ENCODE peak calls at places on chromosome 19, in nine cellular contexts. A, T, Z, S, D, B, L, U and H are unnamed samples.
A peak's percentile ranks its signal among the peaks of the same experiment; 100 is the strongest.

GRCh38 chr19:9640956-9641355 is 19.9 kb upstream of the ZNF561 start:
- DNase-seq in A (no peak), T (no peak), Z (no peak), S (no peak), D (no peak), B (no peak), L (no peak), U (no peak), H (no peak)

GRCh38 chr19:51660975-51661600 is 14.5 kb upstream of the SIGLEC14 start:
- DNase-seq in A (peak; percentile 74), T (peak; percentile 25), Z (peak; percentile 77), S (no peak), D (peak; percentile 33), B (no peak), L (peak; percentile 54), U (peak; percentile 61), H (no peak)

GRCh38 chr19:43723588-43723987 is 7.7 kb downstream of the IRGC start:
- DNase-seq in A (no peak), T (no peak), Z (no peak), S (no peak), D (no peak), B (no peak), L (no peak), U (no peak), H (no peak)

GRCh38 chr19:4606921-4607678 is 32.2 kb upstream of the TNFAIP8L1 start:
- DNase-seq in A (peak; percentile 76), T (peak; percentile 67), Z (no peak), S (no peak), D (no peak), B (no peak), L (no peak), U (peak; percentile 89), H (no peak)

GRCh38 chr19:45278087-45278486 is 27.0 kb downstream of the MARK4 start:
- DNase-seq in A (no peak), T (no peak), Z (no peak), S (no peak), D (no peak), B (no peak), L (no peak), U (no peak), H (no peak)

GRCh38 chr19:14091885-14092462 is 1.4 kb upstream of the SAMD1 start:
- DNase-seq in A (no peak), T (no peak), Z (no peak), S (no peak), D (no peak), B (no peak), L (no peak), U (no peak), H (no peak)

GRCh38 chr19:5684694-5685430 is 4.0 kb downstream of the HSD11B1L start:
- DNase-seq in A (no peak), T (no peak), Z (no peak), S (no peak), D (no peak), B (no peak), L (no peak), U (no peak), H (no peak)

GRCh38 chr19:39038098-39038497 is 5.7 kb upstream of the FBXO27 start:
- DNase-seq in A (peak; percentile 73), T (no peak), Z (peak; percentile 43), S (no peak), D (no peak), B (no peak), L (peak; percentile 61), U (peak; percentile 71), H (no peak)

GRCh38 chr19:10206226-10206873 is 11.6 kb upstream of the DNMT1 start:
- DNase-seq in A (no peak), T (no peak), Z (peak; percentile 38), S (no peak), D (no peak), B (no peak), L (peak; percentile 45), U (no peak), H (no peak)

GRCh38 chr19:45117167-45117594 is 24.2 kb downstream of the PPP1R37 start:
- DNase-seq in A (no peak), T (no peak), Z (no peak), S (peak; percentile 14), D (no peak), B (no peak), L (no peak), U (no peak), H (no peak)

GRCh38 chr19:6023085-6023682 is 45.2 kb upstream of the RANBP3 start:
- DNase-seq in A (no peak), T (no peak), Z (peak; percentile 34), S (no peak), D (no peak), B (no peak), L (no peak), U (peak; percentile 33), H (no peak)

GRCh38 chr19:36151144-36152051 is 849 bp downstream of the COX7A1 start:
- DNase-seq in A (peak; percentile 33), T (peak; percentile 78), Z (no peak), S (no peak), D (no peak), B (peak; percentile 90), L (no peak), U (no peak), H (no peak)
- H3K27ac ChIP-seq in A (peak overlapping the region; percentile 78), T (peak overlapping the region; percentile 99), Z (peak overlapping the region; percentile 16), S (no peak overlapping the region), D (no peak overlapping the region), B (peak overlapping the region; percentile 100), L (no peak overlapping the region), U (no peak overlapping the region), H (no peak overlapping the region)

GRCh38 chr19:58009666-58010301 is 7.2 kb upstream of the ZNF606 start:
- DNase-seq in A (peak; percentile 86), T (peak; percentile 85), Z (peak; percentile 90), S (peak; percentile 36), D (peak; percentile 41), B (peak; percentile 74), L (no peak), U (no peak), H (peak; percentile 27)
- H3K4me3 ChIP-seq in A (no peak overlapping the region), T (peak overlapping the region; percentile 65), Z (peak overlapping the region; percentile 50), S (no peak overlapping the region), D (peak overlapping the region; percentile 53), B (no peak overlapping the region), L (no peak overlapping the region), U (no peak overlapping the region), H (peak overlapping the region; percentile 35)

DNA sequence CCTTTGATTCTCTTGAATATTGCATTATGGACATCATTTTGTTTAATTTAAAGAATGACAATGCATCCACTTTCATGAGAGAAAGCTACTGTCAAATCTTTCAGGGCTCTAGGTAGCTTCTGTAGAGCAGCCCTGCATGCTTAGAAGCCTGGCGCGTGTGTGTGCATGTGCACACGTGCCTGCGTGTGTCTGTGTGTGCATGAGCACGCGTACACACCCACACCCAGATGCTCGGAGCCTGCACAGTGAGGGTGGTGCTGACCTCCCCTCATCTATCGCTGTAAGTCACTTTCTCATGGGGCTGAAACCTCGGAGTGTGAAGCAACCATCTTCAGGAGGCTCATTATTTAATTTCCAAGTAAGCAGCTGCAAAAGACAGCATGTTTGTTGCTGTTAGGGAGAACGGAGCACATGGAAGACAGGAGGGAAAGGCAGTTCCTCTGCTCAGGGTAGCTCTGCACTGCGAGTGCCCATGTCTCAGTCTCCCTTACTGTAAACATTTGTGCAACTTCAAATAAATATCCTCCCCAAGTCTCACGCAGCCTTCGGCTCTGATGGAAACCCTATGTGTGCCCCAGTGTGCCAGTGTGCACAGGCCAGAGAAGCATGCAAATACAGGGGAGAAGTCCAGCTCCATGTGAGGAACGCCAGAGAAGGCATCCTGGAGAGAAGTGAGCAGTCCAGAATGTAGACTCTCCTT is 22.8 kb downstream of the TSHZ3 start:
- DNase-seq in A (no peak), T (no peak), Z (no peak), S (no peak), D (no peak), B (no peak), L (no peak), U (no peak), H (no peak)
- H3K27me3 ChIP-seq in A (no peaks in the 10 kb centered on the region), T (no peaks in the 10 kb centered on the region), Z (no peaks in the 10 kb centered on the region), S (no peaks in the 10 kb centered on the region), D (no peaks in the 10 kb centered on the region), B (no peaks in the 10 kb centered on the region), L (peaks cover 5% of the 10 kb centered on the region), U (no peaks in the 10 kb centered on the region), H (no peaks in the 10 kb centered on the region)

DNA sequence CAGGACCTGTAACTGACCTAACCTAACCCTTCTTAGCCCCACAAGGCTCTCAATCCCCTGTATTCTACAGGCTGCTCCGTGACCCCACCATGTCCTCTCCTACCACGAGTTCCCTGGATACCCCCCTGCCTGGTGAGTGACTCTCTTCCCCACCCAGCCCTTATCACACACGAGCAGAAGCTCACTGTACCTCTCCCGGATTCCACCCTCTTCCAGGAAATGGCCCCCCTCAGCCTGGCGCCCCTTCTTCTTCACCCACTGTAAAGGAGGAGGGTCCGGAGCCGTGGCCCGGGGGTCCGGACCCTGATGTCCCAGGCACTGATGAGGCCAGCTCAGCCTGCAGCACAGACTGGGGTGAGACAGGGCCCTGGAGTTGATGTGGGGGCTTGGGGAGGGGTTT is 1.3 kb downstream of the NR1H2 start:
- DNase-seq in A (no peak), T (no peak), Z (no peak), S (no peak), D (no peak), B (no peak), L (no peak), U (no peak), H (no peak)
- H3K27ac ChIP-seq in A (no peak overlapping the region), T (no peak overlapping the region), Z (no peak overlapping the region), S (peak overlapping the region; percentile 100), D (no peak overlapping the region), B (peak overlapping the region; percentile 92), L (no peak overlapping the region), U (no peak overlapping the region), H (no peak overlapping the region)

GRCh38 chr19:31352296-31352781 is 3.1 kb upstream of the TSHZ3 start:
- DNase-seq in A (no peak), T (no peak), Z (no peak), S (no peak), D (no peak), B (no peak), L (no peak), U (peak; percentile 19), H (no peak)
- H3K4me3 ChIP-seq in A (no peak overlapping the region), T (peak overlapping the region; percentile 96), Z (peak overlapping the region; percentile 67), S (no peak overlapping the region), D (peak overlapping the region; percentile 88), B (no peak overlapping the region), L (no peak overlapping the region), U (no peak overlapping the region), H (no peak overlapping the region)

GRCh38 chr19:53898680-53899341 is 10.3 kb upstream of the CACNG7 start:
- DNase-seq in A (no peak), T (no peak), Z (no peak), S (no peak), D (no peak), B (no peak), L (no peak), U (peak; percentile 96), H (no peak)

GRCh38 chr19:53897459-53897858 is 11.6 kb upstream of the CACNG7 start:
- DNase-seq in A (no peak), T (no peak), Z (no peak), S (no peak), D (no peak), B (no peak), L (no peak), U (no peak), H (no peak)

GRCh38 chr19:53898166-53898565 is 10.9 kb upstream of the CACNG7 start:
- DNase-seq in A (no peak), T (no peak), Z (no peak), S (no peak), D (no peak), B (no peak), L (no peak), U (no peak), H (no peak)

GRCh38 chr19:53894736-53895135 is 12.7 kb downstream of the PRKCG start:
- DNase-seq in A (no peak), T (no peak), Z (no peak), S (no peak), D (no peak), B (no peak), L (no peak), U (no peak), H (no peak)

GRCh38 chr19:53896682-53897081 is 12.4 kb upstream of the CACNG7 start:
- DNase-seq in A (no peak), T (no peak), Z (no peak), S (no peak), D (no peak), B (no peak), L (no peak), U (no peak), H (no peak)
- H3K27me3 ChIP-seq in A (no peaks in the 10 kb centered on the region), T (peaks cover 99% of the 10 kb centered on the region), Z (peaks cover 4% of the 10 kb centered on the region), S (no peaks in the 10 kb centered on the region), D (peaks cover 17% of the 10 kb centered on the region), B (no peaks in the 10 kb centered on the region), L (peaks cover 15% of the 10 kb centered on the region), U (peaks cover 45% of the 10 kb centered on the region), H (peaks cover 15% of the 10 kb centered on the region)